ENCODE peak calls at places on chromosomes 11 and 22, in ten cellular contexts. Y, T, A, Q, K, D, V, O, E and B are unnamed samples.

GRCh38 chr11:118168751-118169150 is 7.7 kb downstream of the SCN2B start:
- DNase-seq in V (no peak), A (no peak), O (no peak), Y (no peak), K (no peak), D (no peak), Q (no peak), E (no peak), T (no peak), B (no peak)

GRCh38 chr11:27119396-27119795 is 78.8 kb downstream of the BBOX1 start:
- DNase-seq in O (no peak), K (no peak), D (no peak), Y (no peak), A (no peak), T (no peak), Q (no peak), V (no peak), E (no peak), B (no peak)

GRCh38 chr11:6022954-6023353 is 7.6 kb downstream of the OR56A1 start:
- DNase-seq in Q (no peak), E (peak), T (peak), V (peak), K (peak), A (peak), O (peak), Y (peak), D (peak), B (no peak)

GRCh38 chr11:93024376-93024775 is 54.9 kb downstream of the MTNR1B start:
- DNase-seq in V (no peak), Y (no peak), K (no peak), A (no peak), E (no peak), O (no peak), Q (no peak), T (no peak), D (no peak), B (no peak)

GRCh38 chr22:23608583-23608982 is 23.5 kb downstream of the DRICH1 start:
- DNase-seq in Y (no peak), A (no peak), O (no peak), K (peak), V (peak), Q (no peak), D (peak), T (no peak), E (no peak), B (peak)

GRCh38 chr11:118633979-118634378 is 26.6 kb downstream of the PHLDB1 start:
- DNase-seq in A (no peak), D (no peak), K (no peak), Y (no peak), E (no peak), Q (no peak), O (no peak), V (no peak), T (no peak), B (no peak)

GRCh38 chr11:132312616-132313210 is 942.3 kb downstream of the NTM start:
- DNase-seq in K (no peak), D (peak), V (peak), Y (no peak), A (no peak), T (no peak), O (peak), Q (no peak), E (peak), B (peak)

GRCh38 chr11:31106963-31107576 is 262.5 kb downstream of the DCDC1 start:
- DNase-seq in V (peak), Q (peak), Y (no peak), A (peak), E (peak), T (no peak), K (peak), O (peak), D (peak), B (peak)

GRCh38 chr11:126268361-126268707 is 361 bp downstream of the SRPRA start:
- DNase-seq in Y (no peak), E (no peak), T (no peak), D (peak), K (no peak), V (no peak), O (no peak), Q (no peak), A (no peak), B (no peak)